ENCODE peak calls at places on chromosome 1, in four cellular contexts. One of them, this sample, is unnamed. For H3K4me1, the result is how much of the 10 kb centered on the place peaks cover.

GRCh38 chr1:222046684-222047083 is 304.8 kb upstream of the DUSP10 start:
- DNase-seq in CD4-positive, alpha-beta memory T cell: no peak
- DNase-seq in left ventricle myocardium inferior: no peak
- DNase-seq in neuronal stem cell: no peak
- DNase-seq in this sample: no peak

GRCh38 chr1:11374079-11374747 is 101.2 kb downstream of the UBIAD1 start:
- DNase-seq in CD4-positive, alpha-beta memory T cell: no peak
- DNase-seq in left ventricle myocardium inferior: no peak
- DNase-seq in neuronal stem cell: no peak
- DNase-seq in this sample: no peak

GRCh38 chr1:1358433-1359201 is at the start of gene MXRA8:
- DNase-seq in CD4-positive, alpha-beta memory T cell: no peak
- DNase-seq in left ventricle myocardium inferior: peak
- DNase-seq in neuronal stem cell: no peak
- DNase-seq in this sample: no peak

GRCh38 chr1:221933814-221934213 is 191.9 kb upstream of the DUSP10 start:
- DNase-seq in CD4-positive, alpha-beta memory T cell: no peak
- DNase-seq in left ventricle myocardium inferior: no peak
- DNase-seq in neuronal stem cell: no peak
- DNase-seq in this sample: no peak

GRCh38 chr1:229653420-229653819 is 27.4 kb downstream of the URB2 start:
- DNase-seq in CD4-positive, alpha-beta memory T cell: no peak
- DNase-seq in left ventricle myocardium inferior: no peak
- DNase-seq in neuronal stem cell: no peak
- DNase-seq in this sample: no peak

GRCh38 chr1:43367026-43367903 is 546 bp downstream of the ELOVL1 start:
- DNase-seq in CD4-positive, alpha-beta memory T cell: peak
- DNase-seq in left ventricle myocardium inferior: peak
- DNase-seq in neuronal stem cell: no peak
- DNase-seq in this sample: peak

GRCh38 chr1:4594286-4594991 is 60.0 kb upstream of the AJAP1 start:
- DNase-seq in CD4-positive, alpha-beta memory T cell: no peak
- DNase-seq in left ventricle myocardium inferior: no peak
- DNase-seq in neuronal stem cell: no peak
- DNase-seq in this sample: no peak

GRCh38 chr1:31796707-31797106 is 19.1 kb downstream of the SPOCD1 start:
- DNase-seq in CD4-positive, alpha-beta memory T cell: no peak
- DNase-seq in left ventricle myocardium inferior: no peak
- DNase-seq in neuronal stem cell: no peak
- DNase-seq in this sample: no peak

GRCh38 chr1:90841477-90841876 is 124.4 kb upstream of the BARHL2 start:
- DNase-seq in CD4-positive, alpha-beta memory T cell: no peak
- DNase-seq in left ventricle myocardium inferior: no peak
- DNase-seq in neuronal stem cell: no peak
- DNase-seq in this sample: no peak

GRCh38 chr1:153565529-153566374 is at the start of gene S100A2:
- DNase-seq in CD4-positive, alpha-beta memory T cell: no peak
- DNase-seq in left ventricle myocardium inferior: no peak
- DNase-seq in neuronal stem cell: no peak
- DNase-seq in this sample: peak

GRCh38 chr1:145936247-145936646 is 9.0 kb upstream of the RBM8A start:
- DNase-seq in CD4-positive, alpha-beta memory T cell: no peak
- DNase-seq in left ventricle myocardium inferior: no peak
- DNase-seq in neuronal stem cell: no peak
- DNase-seq in this sample: no peak

GRCh38 chr1:19067187-19067911 is 110.9 kb upstream of the IFFO2 start:
- DNase-seq in CD4-positive, alpha-beta memory T cell: no peak
- DNase-seq in left ventricle myocardium inferior: no peak
- DNase-seq in neuronal stem cell: peak
- DNase-seq in this sample: no peak

GRCh38 chr1:2101531-2101930 is 51.3 kb downstream of the PRKCZ start:
- DNase-seq in CD4-positive, alpha-beta memory T cell: no peak
- DNase-seq in left ventricle myocardium inferior: no peak
- DNase-seq in neuronal stem cell: no peak
- DNase-seq in this sample: no peak

GRCh38 chr1:17866451-17867029 is 111.4 kb downstream of the ACTL8 start:
- DNase-seq in CD4-positive, alpha-beta memory T cell: no peak
- DNase-seq in left ventricle myocardium inferior: no peak
- DNase-seq in neuronal stem cell: no peak
- DNase-seq in this sample: no peak

GRCh38 chr1:226569879-226570547 is 21.4 kb downstream of the STUM start:
- DNase-seq in CD4-positive, alpha-beta memory T cell: no peak
- DNase-seq in left ventricle myocardium inferior: no peak
- DNase-seq in neuronal stem cell: peak
- DNase-seq in this sample: no peak

GRCh38 chr1:100090471-100090870 is 42.3 kb downstream of the SASS6 start:
- DNase-seq in CD4-positive, alpha-beta memory T cell: no peak
- DNase-seq in left ventricle myocardium inferior: no peak
- DNase-seq in neuronal stem cell: no peak
- DNase-seq in this sample: no peak

GRCh38 chr1:169484683-169485426 is 889 bp downstream of the SLC19A2 start:
- DNase-seq in CD4-positive, alpha-beta memory T cell: no peak
- DNase-seq in left ventricle myocardium inferior: peak
- DNase-seq in neuronal stem cell: peak
- DNase-seq in this sample: peak

GRCh38 chr1:7207875-7208646 is 422.8 kb downstream of the CAMTA1 start:
- DNase-seq in CD4-positive, alpha-beta memory T cell: no peak
- DNase-seq in left ventricle myocardium inferior: no peak
- DNase-seq in neuronal stem cell: peak
- DNase-seq in this sample: no peak

GRCh38 chr1:12539705-12540579 is 78.1 kb downstream of the DHRS3 start:
- DNase-seq in CD4-positive, alpha-beta memory T cell: no peak
- DNase-seq in left ventricle myocardium inferior: peak
- DNase-seq in neuronal stem cell: peak
- DNase-seq in this sample: no peak

GRCh38 chr1:41319106-41319755 is 42.0 kb upstream of the FOXO6 start:
- DNase-seq in CD4-positive, alpha-beta memory T cell: no peak
- DNase-seq in left ventricle myocardium inferior: no peak
- DNase-seq in neuronal stem cell: no peak
- DNase-seq in this sample: no peak

GRCh38 chr1:36178479-36179219 is 22.7 kb downstream of the MAP7D1 start:
- DNase-seq in CD4-positive, alpha-beta memory T cell: no peak
- DNase-seq in left ventricle myocardium inferior: peak
- DNase-seq in neuronal stem cell: no peak
- DNase-seq in this sample: no peak

GRCh38 chr1:89877756-89878155 is 56.9 kb downstream of the LRRC8D start:
- DNase-seq in CD4-positive, alpha-beta memory T cell: no peak
- DNase-seq in left ventricle myocardium inferior: no peak
- DNase-seq in neuronal stem cell: no peak
- DNase-seq in this sample: no peak

GRCh38 chr1:91704746-91705145 is 181.2 kb downstream of the TGFBR3 start:
- DNase-seq in CD4-positive, alpha-beta memory T cell: no peak
- DNase-seq in left ventricle myocardium inferior: no peak
- DNase-seq in neuronal stem cell: no peak
- DNase-seq in this sample: no peak

GRCh38 chr1:21261551-21262281 is 28.5 kb downstream of the ECE1 start:
- DNase-seq in CD4-positive, alpha-beta memory T cell: no peak
- DNase-seq in left ventricle myocardium inferior: peak
- DNase-seq in neuronal stem cell: no peak
- DNase-seq in this sample: no peak

GRCh38 chr1:22413799-22414198 is 37.9 kb upstream of the ZBTB40 start:
- DNase-seq in CD4-positive, alpha-beta memory T cell: no peak
- DNase-seq in left ventricle myocardium inferior: no peak
- DNase-seq in neuronal stem cell: no peak
- DNase-seq in this sample: no peak

GRCh38 chr1:44919387-44919786 is 67.0 kb downstream of the EIF2B3 start:
- DNase-seq in CD4-positive, alpha-beta memory T cell: no peak
- DNase-seq in left ventricle myocardium inferior: no peak
- DNase-seq in neuronal stem cell: no peak
- DNase-seq in this sample: no peak

GRCh38 chr1:215875236-215875635 is 308.1 kb downstream of the KCTD3 start:
- DNase-seq in CD4-positive, alpha-beta memory T cell: no peak
- DNase-seq in left ventricle myocardium inferior: no peak
- DNase-seq in neuronal stem cell: no peak
- DNase-seq in this sample: no peak

GRCh38 chr1:13922440-13922839 is 222.5 kb downstream of the PRDM2 start:
- DNase-seq in CD4-positive, alpha-beta memory T cell: no peak
- DNase-seq in left ventricle myocardium inferior: no peak
- DNase-seq in neuronal stem cell: no peak
- DNase-seq in this sample: no peak

GRCh38 chr1:64315402-64315801 is 112.0 kb downstream of the UBE2U start:
- DNase-seq in CD4-positive, alpha-beta memory T cell: no peak
- DNase-seq in left ventricle myocardium inferior: no peak
- DNase-seq in neuronal stem cell: no peak
- DNase-seq in this sample: no peak

GRCh38 chr1:77889240-77889637 is 815 bp downstream of the NEXN start:
- DNase-seq in CD4-positive, alpha-beta memory T cell: no peak
- DNase-seq in left ventricle myocardium inferior: no peak
- DNase-seq in neuronal stem cell: peak
- DNase-seq in this sample: no peak

GRCh38 chr1:221869759-221870158 is 127.9 kb upstream of the DUSP10 start:
- DNase-seq in CD4-positive, alpha-beta memory T cell: no peak
- DNase-seq in left ventricle myocardium inferior: no peak
- DNase-seq in neuronal stem cell: no peak
- DNase-seq in this sample: no peak

DNA sequence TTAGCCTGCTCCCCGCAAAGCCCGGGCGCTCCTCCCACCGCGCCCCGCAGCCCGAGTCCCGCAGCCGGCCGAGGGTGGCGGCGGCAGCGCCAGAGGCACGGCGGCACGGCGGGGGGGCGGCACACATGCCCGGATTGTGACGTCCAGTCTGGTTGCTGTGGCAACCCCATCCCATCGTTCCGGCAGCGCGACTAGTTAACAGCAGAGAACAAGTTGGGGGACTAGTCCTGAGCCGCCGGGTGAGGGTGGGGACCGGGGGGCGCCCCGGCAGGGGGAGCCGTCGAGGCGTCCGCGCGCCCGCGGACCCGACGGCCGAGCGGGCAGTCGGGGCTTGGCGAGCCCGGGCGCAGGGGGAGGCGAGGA is at the start of gene CHD5:
- DNase-seq in CD4-positive, alpha-beta memory T cell: no peak
- DNase-seq in left ventricle myocardium inferior: no peak
- DNase-seq in neuronal stem cell: peak
- DNase-seq in this sample: no peak
- H3K4me3 ChIP-seq in CD4-positive, alpha-beta memory T cell: no peak
- H3K4me3 ChIP-seq in left ventricle myocardium inferior: peak
- H3K4me3 ChIP-seq in neuronal stem cell: no peak
- H3K4me3 ChIP-seq in this sample: no peak

GRCh38 chr1:16251381-16251780 is 14.4 kb upstream of the CPLANE2 start:
- DNase-seq in CD4-positive, alpha-beta memory T cell: no peak
- DNase-seq in left ventricle myocardium inferior: no peak
- DNase-seq in neuronal stem cell: no peak
- DNase-seq in this sample: no peak
- H3K4me1 ChIP-seq in CD4-positive, alpha-beta memory T cell: under half
- H3K4me1 ChIP-seq in left ventricle myocardium inferior: half or more
- H3K4me1 ChIP-seq in neuronal stem cell: under half
- H3K4me1 ChIP-seq in this sample: under half

GRCh38 chr1:200896571-200897187 is 2.0 kb downstream of the INAVA start:
- DNase-seq in CD4-positive, alpha-beta memory T cell: no peak
- DNase-seq in left ventricle myocardium inferior: no peak
- DNase-seq in neuronal stem cell: no peak
- DNase-seq in this sample: no peak

GRCh38 chr1:200893411-200893901 is 1.2 kb upstream of the INAVA start:
- DNase-seq in CD4-positive, alpha-beta memory T cell: no peak
- DNase-seq in left ventricle myocardium inferior: no peak
- DNase-seq in neuronal stem cell: no peak
- DNase-seq in this sample: no peak

GRCh38 chr1:200895801-200896570 is 1.3 kb downstream of the INAVA start:
- DNase-seq in CD4-positive, alpha-beta memory T cell: no peak
- DNase-seq in left ventricle myocardium inferior: no peak
- DNase-seq in neuronal stem cell: no peak
- DNase-seq in this sample: no peak

GRCh38 chr1:200895448-200895799 is 724 bp downstream of the INAVA start:
- DNase-seq in CD4-positive, alpha-beta memory T cell: no peak
- DNase-seq in left ventricle myocardium inferior: no peak
- DNase-seq in neuronal stem cell: no peak
- DNase-seq in this sample: no peak

GRCh38 chr1:200894712-200895447 is at the start of gene INAVA:
- DNase-seq in CD4-positive, alpha-beta memory T cell: no peak
- DNase-seq in left ventricle myocardium inferior: no peak
- DNase-seq in neuronal stem cell: no peak
- DNase-seq in this sample: no peak
- H3K4me3 ChIP-seq in CD4-positive, alpha-beta memory T cell: no peak
- H3K4me3 ChIP-seq in left ventricle myocardium inferior: no peak
- H3K4me3 ChIP-seq in neuronal stem cell: peak
- H3K4me3 ChIP-seq in this sample: no peak

DNA sequence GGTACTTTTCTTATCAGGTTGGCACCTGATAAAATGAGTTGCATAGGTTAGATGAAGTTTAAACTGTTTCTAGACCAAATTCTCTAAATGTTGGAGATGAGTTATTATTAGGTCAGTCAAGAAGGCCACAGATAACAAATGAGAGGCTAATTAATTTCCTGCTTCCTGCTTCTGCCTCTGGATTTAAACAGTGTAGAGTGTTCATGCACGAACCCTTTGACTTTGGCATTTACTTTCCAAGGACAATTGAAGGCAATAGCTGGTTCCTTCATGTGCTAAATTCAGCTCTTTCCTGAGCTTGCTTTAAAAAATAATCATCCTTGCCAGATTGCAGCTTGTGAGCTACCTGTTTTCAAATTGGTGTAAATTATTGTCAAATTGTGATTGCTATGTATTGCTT is 80.6 kb downstream of the RASAL2 start:
- DNase-seq in CD4-positive, alpha-beta memory T cell: no peak
- DNase-seq in left ventricle myocardium inferior: no peak
- DNase-seq in neuronal stem cell: no peak
- DNase-seq in this sample: no peak
- H3K4me1 ChIP-seq in CD4-positive, alpha-beta memory T cell: under half
- H3K4me1 ChIP-seq in left ventricle myocardium inferior: half or more
- H3K4me1 ChIP-seq in neuronal stem cell: under half
- H3K4me1 ChIP-seq in this sample: under half

DNA sequence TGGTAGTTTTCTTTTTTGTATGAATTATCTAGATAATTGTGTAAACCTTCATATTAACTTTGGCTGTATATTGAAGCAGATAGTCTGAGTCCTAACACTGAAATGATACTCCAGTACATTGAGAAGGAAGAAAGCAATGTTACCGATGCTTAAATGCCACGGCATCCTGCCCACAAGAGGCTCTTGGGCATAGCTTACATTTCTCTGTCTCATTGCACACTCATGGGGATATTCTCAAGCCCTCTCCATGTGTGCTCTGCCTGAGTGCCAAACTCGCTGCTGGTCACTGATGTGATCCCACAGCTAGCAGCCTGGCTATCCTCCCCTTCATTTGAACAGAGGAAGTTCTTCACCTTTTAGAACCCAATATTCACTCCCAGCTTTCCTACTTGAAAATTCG is 179.4 kb downstream of the TGFB2 start:
- DNase-seq in CD4-positive, alpha-beta memory T cell: no peak
- DNase-seq in left ventricle myocardium inferior: no peak
- DNase-seq in neuronal stem cell: no peak
- DNase-seq in this sample: no peak
- H3K4me3 ChIP-seq in CD4-positive, alpha-beta memory T cell: no peak
- H3K4me3 ChIP-seq in left ventricle myocardium inferior: no peak
- H3K4me3 ChIP-seq in neuronal stem cell: no peak
- H3K4me3 ChIP-seq in this sample: no peak

This sample was measured in naive thymus-derived CD4-positive, alpha-beta T cell.